ENCODE peak calls at places on chromosomes 13 and 19, in eight cellular contexts. X is stimulated activated CD4-positive, alpha-beta T cell treated with anti-CD3 and anti-CD28 coated beads, Interleukin-2, amount 100 ng/mL, for 48 hours; I is H9; B is stimulated activated naive B cell treated with anti-CD40 and anti-IgM and Interleukin-4, amounts not matched to agents 10 μg/mL and 1 μg/mL and 100 μg/mL, for 72 hours; R is ELR; T is amniotic stem cell; M is cardiac muscle cell; K is heart left ventricle. G is an unnamed sample.

GRCh38 chr13:76000131-76000530 is 364.0 kb downstream of the LMO7 start:
- DNase-seq in I (no peak), B (no peak), R (no peak), K (no peak), M (no peak), T (no peak), X (no peak), G (no peak)

GRCh38 chr19:3046621-3047306 is 15.5 kb downstream of the TLE5 start:
- DNase-seq in B (no peak), I (peak; percentile 74), R (no peak), T (no peak), M (peak; percentile 51), K (no peak), X (no peak), G (no peak)

GRCh38 chr19:294819-295686 is 3.9 kb upstream of the PLPP2 start:
- DNase-seq in M (peak; percentile 55), B (peak; percentile 18), K (no peak), T (no peak), I (peak; percentile 80), R (peak; percentile 45), X (peak; percentile 44), G (no peak)

GRCh38 chr19:33499248-33499647 is 22.3 kb downstream of the PEPD start:
- DNase-seq in M (no peak), R (no peak), B (no peak), I (no peak), X (no peak), K (no peak), T (no peak), G (no peak)

GRCh38 chr13:106407338-106407737 is 128.1 kb downstream of the EFNB2 start:
- DNase-seq in R (peak; percentile 6), B (no peak), X (no peak), K (no peak), M (no peak), I (no peak), T (no peak), G (no peak)

GRCh38 chr13:80342541-80343371 is 1.8 kb upstream of the SPRY2 start:
- DNase-seq in R (peak; percentile 79), I (peak; percentile 86), M (peak; percentile 87), K (peak; percentile 90), X (peak; percentile 71), B (peak; percentile 69), T (peak; percentile 65), G (peak; percentile 81)

GRCh38 chr13:80339841-80340642 is 884 bp downstream of the SPRY2 start:
- DNase-seq in X (peak; percentile 1), I (no peak), M (peak; percentile 59), R (peak; percentile 59), K (peak; percentile 56), T (no peak), B (no peak), G (peak; percentile 34)

GRCh38 chr19:49997709-49998108 is 27.5 kb downstream of the VRK3 start:
- DNase-seq in I (peak; percentile 75), T (no peak), R (peak; percentile 52), B (no peak), X (no peak), M (peak; percentile 30), K (no peak), G (no peak)

GRCh38 chr19:55348317-55349034 is 6.0 kb downstream of the COX6B2 start:
- DNase-seq in T (no peak), M (peak; percentile 31), X (no peak), K (no peak), R (no peak), I (peak; percentile 69), B (no peak), G (no peak)

GRCh38 chr19:19171821-19172532 is 1.9 kb upstream of the MEF2B start:
- DNase-seq in B (no peak), M (no peak), I (no peak), X (no peak), K (no peak), R (no peak), T (no peak), G (peak; percentile 66)

GRCh38 chr19:55370305-55370988 is at the start of gene IL11:
- DNase-seq in X (no peak), T (peak; percentile 45), B (no peak), K (no peak), I (no peak), M (no peak), R (peak; percentile 88), G (no peak)

GRCh38 chr19:29378126-29378525 is 147.7 kb upstream of the VSTM2B start:
- DNase-seq in I (peak; percentile 12), K (no peak), B (no peak), M (no peak), R (no peak), X (no peak), T (no peak), G (no peak)

GRCh38 chr13:18212873-18213272 is 968.8 kb downstream of the TUBA3C start:
- DNase-seq in K (peak; percentile 64), I (no peak), B (no peak), T (no peak), R (no peak), X (peak; percentile 40), M (no peak), G (no peak)

GRCh38 chr13:25179810-25180437 is 7.8 kb upstream of the AMER2 start:
- DNase-seq in B (no peak), T (no peak), X (no peak), K (no peak), M (no peak), I (no peak), R (no peak), G (no peak)

GRCh38 chr19:58279042-58279924 is 528 bp downstream of the ZNF8 start:
- DNase-seq in R (peak; percentile 75), K (peak; percentile 84), T (peak; percentile 43), I (peak; percentile 75), X (peak; percentile 44), M (peak; percentile 92), B (peak; percentile 37), G (no peak)

GRCh38 chr19:51145926-51146493 is 3.9 kb downstream of the SIGLEC7 start:
- DNase-seq in K (no peak), X (no peak), B (no peak), M (no peak), T (no peak), R (no peak), I (no peak), G (no peak)

GRCh38 chr13:83620535-83621220 is 261.6 kb downstream of the SLITRK1 start:
- DNase-seq in T (peak; percentile 20), R (peak; percentile 74), I (no peak), K (no peak), X (no peak), B (no peak), M (no peak), G (no peak)

GRCh38 chr19:610801-611505 is 21.3 kb downstream of the HCN2 start:
- DNase-seq in R (peak; percentile 83), T (no peak), K (peak; percentile 72), I (no peak), B (no peak), X (peak; percentile 40), M (no peak), G (peak; percentile 79)

GRCh38 chr13:112027250-112027649 is 39.7 kb upstream of the SOX1 start:
- DNase-seq in I (no peak), X (no peak), T (no peak), K (no peak), B (no peak), R (no peak), M (no peak), G (no peak)

GRCh38 chr13:19154843-19155242 is 26.8 kb downstream of the TUBA3C start:
- DNase-seq in I (no peak), B (no peak), X (no peak), T (no peak), R (no peak), M (no peak), K (no peak), G (no peak)

GRCh38 chr19:1944916-1945561 is 4.1 kb downstream of the CSNK1G2 start:
- DNase-seq in T (no peak), I (no peak), K (no peak), M (no peak), R (no peak), B (no peak), X (no peak), G (no peak)

GRCh38 chr19:10706990-10707389 is 5.8 kb downstream of the QTRT1 start:
- DNase-seq in M (no peak), I (no peak), R (no peak), X (no peak), B (no peak), K (no peak), T (no peak), G (no peak)

GRCh38 chr13:42720116-42720857 is 61.1 kb upstream of the FAM216B start:
- DNase-seq in B (no peak), M (no peak), T (peak; percentile 91), X (no peak), K (no peak), R (peak; percentile 98), I (no peak), G (no peak)

GRCh38 chr19:7729831-7730285 is 2.1 kb downstream of the CLEC4G start:
- DNase-seq in K (no peak), B (no peak), I (peak; percentile 68), M (no peak), T (no peak), R (no peak), X (no peak), G (no peak)

GRCh38 chr19:36115453-36116343 is at the start of gene TBCB:
- DNase-seq in T (no peak), R (peak; percentile 53), I (no peak), K (peak; percentile 86), B (no peak), M (peak; percentile 57), X (peak; percentile 90), G (no peak)

GRCh38 chr19:50357178-50358100 is 8.0 kb downstream of the NAPSA start:
- DNase-seq in B (peak; percentile 88), R (peak; percentile 50), M (peak; percentile 69), X (peak; percentile 78), T (peak; percentile 1), K (peak; percentile 74), I (peak; percentile 83), G (peak; percentile 92)

GRCh38 chr13:36082806-36083205 is 48.4 kb downstream of the DCLK1 start:
- DNase-seq in B (no peak), R (no peak), I (no peak), M (no peak), X (no peak), T (no peak), K (no peak), G (no peak)

GRCh38 chr13:44857736-44858135 is 131.5 kb downstream of the NUFIP1 start:
- DNase-seq in T (no peak), X (no peak), I (no peak), R (no peak), M (no peak), K (no peak), B (no peak), G (no peak)

GRCh38 chr19:29941828-29942403 is at the start of gene URI1:
- DNase-seq in X (peak; percentile 97), I (peak; percentile 87), R (peak; percentile 83), T (peak; percentile 59), K (peak; percentile 94), M (peak; percentile 93), B (peak; percentile 85), G (peak; percentile 90)

G was measured in GM06990.